ENCODE peak calls at places on chromosomes 5 and 9, in ten cellular contexts. S is A673; U is activated T-helper 9 cell treated with anti-CD3 and anti-CD28 coated beads, Interleukin-2, amount 50 U/mL, for 16 hours; W is heart right ventricle; E is GM12865; F is NCI-H1417; T is BJ; M is mucosa of gallbladder; O is left ventricle myocardium superior; G is glomerular endothelial cell. D is an unnamed sample.

GRCh38 chr5:1054018-1054798 is 45.6 kb downstream of the NKD2 start:
- DNase-seq in S (no peak), U (no peak), W (peak), E (no peak), F (peak), T (no peak), M (no peak), O (peak), G (no peak), D (no peak)

GRCh38 chr9:88237454-88238280 is 99.4 kb upstream of the SPATA31C2 start:
- DNase-seq in S (no peak), U (no peak), W (no peak), E (no peak), F (no peak), T (no peak), M (no peak), O (no peak), G (no peak), D (no peak)

GRCh38 chr9:102975246-102975645 is 19.9 kb upstream of the CYLC2 start:
- DNase-seq in S (no peak), U (no peak), W (no peak), E (no peak), F (no peak), T (no peak), M (no peak), O (no peak), G (no peak), D (no peak)

GRCh38 chr5:145920542-145921210 is 15.7 kb upstream of the SH3RF2 start:
- DNase-seq in S (no peak), U (no peak), W (no peak), E (no peak), F (no peak), T (no peak), M (no peak), O (no peak), G (no peak), D (no peak)

GRCh38 chr5:27708579-27708978 is 670.2 kb upstream of the CDH9 start:
- DNase-seq in S (no peak), U (no peak), W (no peak), E (no peak), F (no peak), T (no peak), M (no peak), O (no peak), G (no peak), D (no peak)

GRCh38 chr5:143121135-143121474 is 282.4 kb downstream of the NR3C1 start:
- DNase-seq in S (no peak), U (no peak), W (no peak), E (no peak), F (no peak), T (no peak), M (no peak), O (no peak), G (no peak), D (no peak)

GRCh38 chr5:43627028-43627427 is 24.0 kb downstream of the NNT start:
- DNase-seq in S (peak), U (no peak), W (no peak), E (peak), F (peak), T (no peak), M (peak), O (no peak), G (no peak), D (peak)

GRCh38 chr9:36861528-36862205 is 172.4 kb downstream of the PAX5 start:
- DNase-seq in S (no peak), U (no peak), W (no peak), E (no peak), F (no peak), T (no peak), M (no peak), O (no peak), G (no peak), D (no peak)

GRCh38 chr5:135208555-135209494 is 174.8 kb upstream of the PITX1 start:
- DNase-seq in S (peak), U (no peak), W (no peak), E (no peak), F (no peak), T (peak), M (peak), O (no peak), G (peak), D (peak)

GRCh38 chr5:17228833-17229291 is 11.4 kb downstream of the BASP1 start:
- DNase-seq in S (no peak), U (no peak), W (no peak), E (peak), F (no peak), T (no peak), M (no peak), O (no peak), G (no peak), D (no peak)

GRCh38 chr9:130835441-130836298 is 616 bp downstream of the ABL1 start:
- DNase-seq in S (peak), U (peak), W (peak), E (peak), F (peak), T (no peak), M (no peak), O (peak), G (no peak), D (peak)

GRCh38 chr5:57822651-57823050 is 340.0 kb upstream of the ACTBL2 start:
- DNase-seq in S (no peak), U (no peak), W (no peak), E (no peak), F (no peak), T (no peak), M (no peak), O (no peak), G (no peak), D (no peak)

D was measured in NCI-H69.